ENCODE peak calls at places on chromosomes 3 and 15, in eight cellular contexts. One of them, this sample, is unnamed.

GRCh38 chr3:181613191-181613590 is 98.5 kb upstream of the SOX2 start:
- DNase-seq in fibroblast of pulmonary artery: no peak
- DNase-seq in EH: no peak
- DNase-seq in RPMI7951: no peak
- DNase-seq in suprapubic skin: no peak
- DNase-seq in heart right ventricle: no peak
- DNase-seq in T-cell: no peak
- DNase-seq in GM20000: no peak
- DNase-seq in this sample: no peak

GRCh38 chr3:138057384-138057783 is 47.4 kb downstream of the CLDN18 start:
- DNase-seq in heart right ventricle: no peak
- DNase-seq in GM20000: no peak
- DNase-seq in RPMI7951: no peak
- DNase-seq in EH: no peak
- DNase-seq in suprapubic skin: no peak
- DNase-seq in T-cell: no peak
- DNase-seq in fibroblast of pulmonary artery: no peak
- DNase-seq in this sample: no peak

GRCh38 chr3:72969766-72970165 is 26.8 kb upstream of the PPP4R2 start:
- DNase-seq in heart right ventricle: no peak
- DNase-seq in suprapubic skin: no peak
- DNase-seq in fibroblast of pulmonary artery: peak
- DNase-seq in RPMI7951: peak
- DNase-seq in EH: peak
- DNase-seq in T-cell: no peak
- DNase-seq in GM20000: no peak
- DNase-seq in this sample: no peak

GRCh38 chr3:158205324-158205723 is 95.4 kb downstream of the RSRC1 start:
- DNase-seq in T-cell: no peak
- DNase-seq in suprapubic skin: no peak
- DNase-seq in RPMI7951: no peak
- DNase-seq in fibroblast of pulmonary artery: no peak
- DNase-seq in EH: no peak
- DNase-seq in heart right ventricle: no peak
- DNase-seq in GM20000: no peak
- DNase-seq in this sample: no peak

GRCh38 chr15:39595621-39596221 is 14.8 kb downstream of the THBS1 start:
- DNase-seq in suprapubic skin: no peak
- DNase-seq in RPMI7951: peak
- DNase-seq in GM20000: no peak
- DNase-seq in T-cell: no peak
- DNase-seq in fibroblast of pulmonary artery: peak
- DNase-seq in heart right ventricle: no peak
- DNase-seq in EH: peak
- DNase-seq in this sample: no peak

GRCh38 chr3:14525685-14526631 is 14.2 kb downstream of the GRIP2 start:
- DNase-seq in suprapubic skin: peak
- DNase-seq in EH: peak
- DNase-seq in heart right ventricle: no peak
- DNase-seq in fibroblast of pulmonary artery: peak
- DNase-seq in GM20000: no peak
- DNase-seq in RPMI7951: peak
- DNase-seq in T-cell: no peak
- DNase-seq in this sample: no peak

GRCh38 chr15:32840481-32841245 is 122.9 kb downstream of the GREM1 start:
- DNase-seq in EH: peak
- DNase-seq in fibroblast of pulmonary artery: no peak
- DNase-seq in heart right ventricle: no peak
- DNase-seq in T-cell: no peak
- DNase-seq in RPMI7951: peak
- DNase-seq in suprapubic skin: no peak
- DNase-seq in GM20000: no peak
- DNase-seq in this sample: no peak

GRCh38 chr15:59791646-59792208 is 102.6 kb upstream of the BNIP2 start:
- DNase-seq in RPMI7951: no peak
- DNase-seq in EH: no peak
- DNase-seq in fibroblast of pulmonary artery: no peak
- DNase-seq in T-cell: no peak
- DNase-seq in GM20000: no peak
- DNase-seq in suprapubic skin: no peak
- DNase-seq in heart right ventricle: no peak
- DNase-seq in this sample: no peak

GRCh38 chr3:61936344-61936937 is 375.1 kb downstream of the PTPRG start:
- DNase-seq in heart right ventricle: no peak
- DNase-seq in suprapubic skin: no peak
- DNase-seq in RPMI7951: peak
- DNase-seq in T-cell: no peak
- DNase-seq in fibroblast of pulmonary artery: peak
- DNase-seq in GM20000: peak
- DNase-seq in EH: peak
- DNase-seq in this sample: no peak

GRCh38 chr15:92471263-92471662 is 77.6 kb downstream of the ST8SIA2 start:
- DNase-seq in GM20000: no peak
- DNase-seq in T-cell: no peak
- DNase-seq in RPMI7951: no peak
- DNase-seq in EH: no peak
- DNase-seq in fibroblast of pulmonary artery: no peak
- DNase-seq in heart right ventricle: no peak
- DNase-seq in suprapubic skin: no peak
- DNase-seq in this sample: peak

GRCh38 chr3:79306939-79307590 is 460.7 kb downstream of the ROBO1 start:
- DNase-seq in heart right ventricle: no peak
- DNase-seq in fibroblast of pulmonary artery: no peak
- DNase-seq in T-cell: no peak
- DNase-seq in GM20000: no peak
- DNase-seq in EH: no peak
- DNase-seq in suprapubic skin: no peak
- DNase-seq in RPMI7951: no peak
- DNase-seq in this sample: no peak